ENCODE peak calls at places on chromosomes 7 and 10, in six cellular contexts. B is stomach, Q is tibial nerve, C is HepG2, U is GM12878, F is esophagus muscularis mucosa. Z is an unnamed sample. For H3K27me3 and H3K4me1, the result is how much of the 10 kb centered on the place peaks cover.

GRCh38 chr7:137625197-137625596 is 221.6 kb downstream of the DGKI start:
- DNase-seq in B (no peak), Q (no peak), C (no peak), U (no peak), F (no peak), Z (no peak)

GRCh38 chr10:74871595-74872382 is 45.4 kb downstream of the KAT6B start:
- DNase-seq in B (no peak), Q (no peak), C (no peak), U (peak), F (no peak), Z (no peak)

GRCh38 chr10:104011904-104012303 is 45.0 kb downstream of the SLK start:
- DNase-seq in B (no peak), Q (no peak), C (no peak), U (no peak), F (no peak), Z (no peak)

GRCh38 chr7:77569514-77570232 is 32.6 kb downstream of the PTPN12 start:
- DNase-seq in B (no peak), Q (no peak), C (no peak), U (no peak), F (no peak), Z (no peak)

GRCh38 chr7:83640240-83640639 is 8.7 kb downstream of the SEMA3E start:
- DNase-seq in B (no peak), Q (no peak), C (no peak), U (no peak), F (no peak), Z (no peak)

GRCh38 chr10:95229724-95230627 is 35.9 kb downstream of the ACSM6 start:
- DNase-seq in B (no peak), Q (no peak), C (no peak), U (no peak), F (peak), Z (no peak)

GRCh38 chr7:106588576-106589494 is 72.1 kb downstream of the CCDC71L start:
- DNase-seq in B (peak), Q (no peak), C (no peak), U (no peak), F (no peak), Z (no peak)

GRCh38 chr10:47402681-47403301 is 18.7 kb upstream of the ZNF488 start:
- DNase-seq in B (no peak), Q (peak), C (peak), U (no peak), F (peak), Z (peak)

GRCh38 chr7:13262929-13263530 is 575.6 kb downstream of the ARL4A start:
- DNase-seq in B (no peak), Q (no peak), C (peak), U (no peak), F (no peak), Z (no peak)

GRCh38 chr7:20354825-20355466 is 24.2 kb downstream of the ITGB8 start:
- DNase-seq in B (no peak), Q (no peak), C (no peak), U (no peak), F (no peak), Z (no peak)

GRCh38 chr10:22335204-22335956 is 9.9 kb upstream of the SPAG6 start:
- DNase-seq in B (peak), Q (peak), C (no peak), U (no peak), F (no peak), Z (no peak)

GRCh38 chr7:113159746-113160339 is 41.5 kb upstream of the SMIM30 start:
- DNase-seq in B (no peak), Q (no peak), C (peak), U (no peak), F (no peak), Z (no peak)

GRCh38 chr10:5195727-5196374 is 786 bp upstream of the AKR1C4 start:
- DNase-seq in B (no peak), Q (no peak), C (peak), U (no peak), F (no peak), Z (no peak)

GRCh38 chr7:124130-124949 is 68.0 kb upstream of the FAM20C start:
- DNase-seq in B (no peak), Q (no peak), C (no peak), U (no peak), F (no peak), Z (no peak)

GRCh38 chr10:72320676-72321247 is 34.0 kb downstream of the DNAJB12 start:
- DNase-seq in B (peak), Q (peak), C (peak), U (peak), F (no peak), Z (peak)

GRCh38 chr7:150329331-150330106 is 6.2 kb upstream of the ACTR3C start:
- DNase-seq in B (no peak), Q (no peak), C (no peak), U (no peak), F (no peak), Z (peak)

GRCh38 chr10:128268015-128268722 is 141.9 kb upstream of the MKI67 start:
- DNase-seq in B (no peak), Q (peak), C (peak), U (no peak), F (no peak), Z (no peak)

GRCh38 chr7:73999664-74000420 is 28.1 kb upstream of the ELN start:
- DNase-seq in B (peak), Q (peak), C (no peak), U (no peak), F (no peak), Z (peak)

GRCh38 chr7:92255308-92255707 is 9.5 kb downstream of the ANKIB1 start:
- DNase-seq in B (no peak), Q (no peak), C (no peak), U (no peak), F (no peak), Z (no peak)

GRCh38 chr10:45224219-45224841 is 91.1 kb downstream of the OR13A1 start:
- DNase-seq in B (no peak), Q (no peak), C (no peak), U (no peak), F (peak), Z (no peak)

GRCh38 chr10:59098387-59098786 is 78.1 kb upstream of the PHYHIPL start:
- DNase-seq in B (no peak), Q (no peak), C (no peak), U (no peak), F (no peak), Z (no peak)

GRCh38 chr10:118369806-118370205 is 27.7 kb upstream of the FAM204A start:
- DNase-seq in B (no peak), Q (no peak), C (no peak), U (no peak), F (no peak), Z (no peak)

GRCh38 chr7:23680417-23681405 is 712 bp downstream of the FAM221A start:
- DNase-seq in B (peak), Q (peak), C (no peak), U (no peak), F (no peak), Z (peak)

GRCh38 chr7:102272917-102273748 is 13.5 kb upstream of the SH2B2 start:
- DNase-seq in B (no peak), Q (no peak), C (no peak), U (no peak), F (no peak), Z (no peak)

GRCh38 chr7:102270176-102270887 is 16.3 kb upstream of the SH2B2 start:
- DNase-seq in B (no peak), Q (no peak), C (no peak), U (no peak), F (no peak), Z (no peak)

GRCh38 chr7:102272075-102272916 is 14.4 kb upstream of the SH2B2 start:
- DNase-seq in B (peak), Q (peak), C (peak), U (no peak), F (no peak), Z (peak)

GRCh38 chr7:102268635-102269034 is 18.0 kb upstream of the SH2B2 start:
- DNase-seq in B (no peak), Q (no peak), C (no peak), U (no peak), F (no peak), Z (no peak)

DNA sequence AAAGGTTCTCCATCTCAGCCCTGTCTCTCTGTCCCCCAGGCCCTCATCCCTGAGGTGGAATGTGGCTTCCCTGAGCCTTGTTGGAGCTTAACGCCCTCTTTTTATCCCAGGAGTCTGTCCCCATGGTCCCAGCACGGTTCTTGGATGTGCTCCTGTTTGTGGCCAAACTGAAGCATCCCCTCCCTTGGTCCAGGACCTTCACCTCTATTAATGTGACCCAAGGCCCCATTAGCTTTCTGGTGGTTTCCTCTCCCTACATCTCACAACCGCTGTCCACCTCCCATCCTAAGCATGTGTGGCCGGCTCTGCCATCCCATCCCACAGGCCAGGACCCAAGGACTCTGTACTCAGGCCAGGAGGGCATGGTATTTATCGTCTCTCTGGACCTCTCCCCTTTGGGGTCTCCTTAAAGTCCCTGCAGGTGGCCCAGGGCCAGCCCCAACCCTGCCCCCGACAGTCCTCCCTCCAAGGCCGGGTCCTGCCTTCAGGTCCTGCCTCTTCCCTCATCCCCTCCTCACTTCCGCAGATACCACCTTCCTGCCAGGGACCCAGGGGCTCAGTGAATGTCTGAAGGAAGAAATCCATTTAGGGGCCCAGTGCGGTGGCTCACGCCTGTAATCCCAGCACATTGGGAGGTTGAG is 15.4 kb upstream of the SH2B2 start:
- DNase-seq in B (no peak), Q (no peak), C (no peak), U (no peak), F (no peak), Z (no peak)
- TF ChIP-seq EP300 in B (no peak), Q (no peak), C (no peak), U (no peak), F (no peak), Z (no peak)

GRCh38 chr10:16968722-16969055 is 151.5 kb upstream of the RSU1 start:
- DNase-seq in B (no peak), Q (no peak), C (no peak), U (no peak), F (no peak), Z (no peak)

GRCh38 chr10:16965740-16966447 is 148.7 kb upstream of the RSU1 start:
- DNase-seq in B (no peak), Q (peak), C (peak), U (no peak), F (no peak), Z (no peak)

GRCh38 chr10:16967000-16967865 is 150.0 kb upstream of the RSU1 start:
- DNase-seq in B (no peak), Q (no peak), C (no peak), U (no peak), F (no peak), Z (no peak)

GRCh38 chr10:16965242-16965620 is 148.0 kb upstream of the RSU1 start:
- DNase-seq in B (no peak), Q (no peak), C (no peak), U (no peak), F (no peak), Z (no peak)

DNA sequence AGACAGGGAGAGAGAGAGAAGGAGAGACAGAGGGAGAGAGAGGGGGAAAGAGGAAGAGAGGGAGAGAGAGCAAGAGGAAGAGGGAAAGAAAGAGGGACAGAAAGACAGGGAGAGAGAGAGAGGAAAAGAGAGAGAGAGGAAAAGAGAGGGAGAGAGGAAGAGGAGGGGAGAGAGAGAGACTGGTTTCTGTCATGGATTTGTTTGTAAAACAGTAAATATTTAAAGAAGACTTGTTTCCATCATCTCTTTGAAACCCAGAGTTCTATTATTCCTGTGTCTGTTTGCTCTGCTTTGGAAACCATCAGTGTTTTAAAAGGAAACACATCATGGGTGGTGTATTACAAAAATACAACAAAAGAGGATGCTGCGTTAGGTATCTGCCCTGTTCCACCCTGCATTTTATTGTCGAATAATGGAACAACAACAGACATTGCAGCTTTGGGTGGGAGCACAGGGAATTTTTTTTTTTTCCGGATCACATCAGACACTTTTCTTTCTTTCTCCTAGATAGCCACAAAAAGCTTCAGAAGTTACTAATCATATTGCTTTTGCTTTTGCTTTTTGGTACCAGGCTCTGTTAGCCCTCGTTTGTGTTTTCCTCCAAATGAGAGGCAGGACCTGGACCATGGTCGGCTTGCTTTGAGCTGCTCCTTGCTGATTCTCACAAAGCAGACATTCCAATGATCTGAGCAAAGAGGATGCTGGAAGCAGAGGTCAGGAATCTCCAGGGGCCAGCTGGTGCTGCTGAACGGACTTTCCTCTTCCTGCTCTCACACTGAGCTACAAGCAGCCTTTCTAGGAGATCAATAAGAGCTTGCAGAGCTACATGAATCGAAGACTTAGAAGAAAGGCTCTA is 150.9 kb upstream of the RSU1 start:
- DNase-seq in B (no peak), Q (no peak), C (peak), U (no peak), F (no peak), Z (peak)
- H3K27me3 ChIP-seq in B (under half), Q (under half), C (under half), U (under half), F (under half), Z (under half)

GRCh38 chr10:71213127-71213616 is 802 bp downstream of the UNC5B start:
- DNase-seq in B (peak), Q (peak), C (no peak), U (no peak), F (no peak), Z (peak)
- H3K4me1 ChIP-seq in B (half or more), Q (half or more), C (under half), U (under half), F (half or more), Z (under half)

DNA sequence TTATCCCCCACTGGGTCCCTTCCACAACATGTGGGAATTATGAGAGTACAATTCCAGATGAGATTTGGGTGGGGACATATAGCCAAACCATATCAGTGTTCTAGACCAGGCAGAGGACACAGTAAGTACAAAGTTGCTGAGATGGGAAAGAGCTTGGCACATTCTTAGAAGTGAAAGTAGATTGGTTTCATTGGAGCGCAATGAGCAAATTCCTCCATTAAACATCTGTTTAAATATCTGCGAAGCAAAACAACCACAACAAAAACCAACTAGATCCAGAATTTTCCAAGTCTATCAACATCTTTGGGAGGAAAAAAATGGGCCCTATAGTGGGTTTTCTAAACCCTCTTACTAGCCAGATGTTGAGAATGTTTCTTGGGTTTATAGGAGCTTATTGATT is 80.0 kb upstream of the STEAP1B start:
- DNase-seq in B (no peak), Q (no peak), C (no peak), U (no peak), F (no peak), Z (no peak)
- TF ChIP-seq EP300 in B (no peak), Q (no peak), C (no peak), U (no peak), F (no peak), Z (no peak)

DNA sequence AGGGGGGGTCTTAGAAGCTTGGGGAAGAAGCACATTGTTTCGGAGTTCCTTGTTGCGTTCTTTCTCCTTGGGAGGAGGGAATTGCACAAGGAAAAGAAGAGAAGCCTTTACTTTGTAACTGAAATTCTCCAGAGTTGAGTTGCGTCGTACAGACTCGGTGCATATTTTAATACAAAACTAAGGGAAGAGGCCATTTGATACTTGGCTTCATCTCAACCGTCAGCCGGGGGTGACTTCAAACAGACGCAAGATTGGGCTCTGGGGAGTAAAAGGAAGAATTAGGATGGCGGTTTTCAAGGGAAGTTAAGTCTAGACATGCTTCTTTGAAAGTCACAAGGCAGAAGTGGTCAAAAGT is 1.5 kb downstream of the PRR15 start:
- DNase-seq in B (no peak), Q (no peak), C (no peak), U (no peak), F (no peak), Z (peak)
- H3K27me3 ChIP-seq in B (half or more), Q (under half), C (under half), U (under half), F (under half), Z (under half)

GRCh38 chr10:69477968-69478597 is 26.8 kb downstream of the TSPAN15 start:
- DNase-seq in B (no peak), Q (no peak), C (no peak), U (no peak), F (no peak), Z (no peak)
- H3K4me1 ChIP-seq in B (half or more), Q (half or more), C (under half), U (under half), F (half or more), Z (under half)

Z was measured in ovary.